ENCODE peak calls at places on chromosome 22, in ten cellular contexts. One of them, this sample, is unnamed.

GRCh38 chr22:25447067-25447688 is 117.3 kb upstream of the GRK3 start:
- DNase-seq in activated CD4-positive, alpha-beta T cell treated with anti-CD3 and anti-CD28 coated beads, Interleukin-2, amount 50 U/mL, for 48 hours: no peak
- DNase-seq in activated naive CD8-positive, alpha-beta T cell treated with anti-CD3 and anti-CD28 coated beads, Interleukin-2, amount 50 U/mL, for 16 hours: no peak
- DNase-seq in CD4-positive, CD25-positive, alpha-beta regulatory T cell: no peak
- DNase-seq in stimulated activated CD4-positive, alpha-beta T cell treated with anti-CD3 and anti-CD28 coated beads, Interleukin-4, amount 100 ng/mL, for 1 hour: no peak
- DNase-seq in RPMI7951: no peak
- DNase-seq in M059J: no peak
- DNase-seq in AG10803: no peak
- DNase-seq in ureter: no peak
- DNase-seq in stimulated activated CD8-positive, alpha-beta memory T cell treated with anti-CD3 and anti-CD28 coated beads, Interleukin-7, amount 100 ng/mL, for 1 hour: no peak
- DNase-seq in this sample: no peak

GRCh38 chr22:41574847-41575381 is 14.1 kb downstream of the CSDC2 start:
- DNase-seq in activated CD4-positive, alpha-beta T cell treated with anti-CD3 and anti-CD28 coated beads, Interleukin-2, amount 50 U/mL, for 48 hours: no peak
- DNase-seq in activated naive CD8-positive, alpha-beta T cell treated with anti-CD3 and anti-CD28 coated beads, Interleukin-2, amount 50 U/mL, for 16 hours: no peak
- DNase-seq in CD4-positive, CD25-positive, alpha-beta regulatory T cell: no peak
- DNase-seq in stimulated activated CD4-positive, alpha-beta T cell treated with anti-CD3 and anti-CD28 coated beads, Interleukin-4, amount 100 ng/mL, for 1 hour: no peak
- DNase-seq in RPMI7951: no peak
- DNase-seq in M059J: no peak
- DNase-seq in AG10803: no peak
- DNase-seq in ureter: peak; percentile 57
- DNase-seq in stimulated activated CD8-positive, alpha-beta memory T cell treated with anti-CD3 and anti-CD28 coated beads, Interleukin-7, amount 100 ng/mL, for 1 hour: no peak
- DNase-seq in this sample: peak; percentile 35

GRCh38 chr22:19812910-19813309 is 41.8 kb downstream of the GNB1L start:
- DNase-seq in activated CD4-positive, alpha-beta T cell treated with anti-CD3 and anti-CD28 coated beads, Interleukin-2, amount 50 U/mL, for 48 hours: no peak
- DNase-seq in activated naive CD8-positive, alpha-beta T cell treated with anti-CD3 and anti-CD28 coated beads, Interleukin-2, amount 50 U/mL, for 16 hours: no peak
- DNase-seq in CD4-positive, CD25-positive, alpha-beta regulatory T cell: no peak
- DNase-seq in stimulated activated CD4-positive, alpha-beta T cell treated with anti-CD3 and anti-CD28 coated beads, Interleukin-4, amount 100 ng/mL, for 1 hour: no peak
- DNase-seq in RPMI7951: no peak
- DNase-seq in M059J: no peak
- DNase-seq in AG10803: no peak
- DNase-seq in ureter: no peak
- DNase-seq in stimulated activated CD8-positive, alpha-beta memory T cell treated with anti-CD3 and anti-CD28 coated beads, Interleukin-7, amount 100 ng/mL, for 1 hour: no peak
- DNase-seq in this sample: no peak

GRCh38 chr22:50151571-50152537 is 18.7 kb upstream of the PANX2 start:
- DNase-seq in activated CD4-positive, alpha-beta T cell treated with anti-CD3 and anti-CD28 coated beads, Interleukin-2, amount 50 U/mL, for 48 hours: no peak
- DNase-seq in activated naive CD8-positive, alpha-beta T cell treated with anti-CD3 and anti-CD28 coated beads, Interleukin-2, amount 50 U/mL, for 16 hours: no peak
- DNase-seq in CD4-positive, CD25-positive, alpha-beta regulatory T cell: no peak
- DNase-seq in stimulated activated CD4-positive, alpha-beta T cell treated with anti-CD3 and anti-CD28 coated beads, Interleukin-4, amount 100 ng/mL, for 1 hour: no peak
- DNase-seq in RPMI7951: no peak
- DNase-seq in M059J: no peak
- DNase-seq in AG10803: no peak
- DNase-seq in ureter: no peak
- DNase-seq in stimulated activated CD8-positive, alpha-beta memory T cell treated with anti-CD3 and anti-CD28 coated beads, Interleukin-7, amount 100 ng/mL, for 1 hour: no peak
- DNase-seq in this sample: no peak

GRCh38 chr22:44933829-44934735 is 75.7 kb downstream of the PHF21B start:
- DNase-seq in activated CD4-positive, alpha-beta T cell treated with anti-CD3 and anti-CD28 coated beads, Interleukin-2, amount 50 U/mL, for 48 hours: no peak
- DNase-seq in activated naive CD8-positive, alpha-beta T cell treated with anti-CD3 and anti-CD28 coated beads, Interleukin-2, amount 50 U/mL, for 16 hours: no peak
- DNase-seq in CD4-positive, CD25-positive, alpha-beta regulatory T cell: no peak
- DNase-seq in stimulated activated CD4-positive, alpha-beta T cell treated with anti-CD3 and anti-CD28 coated beads, Interleukin-4, amount 100 ng/mL, for 1 hour: no peak
- DNase-seq in RPMI7951: no peak
- DNase-seq in M059J: no peak
- DNase-seq in AG10803: no peak
- DNase-seq in ureter: no peak
- DNase-seq in stimulated activated CD8-positive, alpha-beta memory T cell treated with anti-CD3 and anti-CD28 coated beads, Interleukin-7, amount 100 ng/mL, for 1 hour: no peak
- DNase-seq in this sample: no peak

GRCh38 chr22:44088976-44089570 is 65.0 kb downstream of the PARVB start:
- DNase-seq in activated CD4-positive, alpha-beta T cell treated with anti-CD3 and anti-CD28 coated beads, Interleukin-2, amount 50 U/mL, for 48 hours: no peak
- DNase-seq in activated naive CD8-positive, alpha-beta T cell treated with anti-CD3 and anti-CD28 coated beads, Interleukin-2, amount 50 U/mL, for 16 hours: no peak
- DNase-seq in CD4-positive, CD25-positive, alpha-beta regulatory T cell: no peak
- DNase-seq in stimulated activated CD4-positive, alpha-beta T cell treated with anti-CD3 and anti-CD28 coated beads, Interleukin-4, amount 100 ng/mL, for 1 hour: no peak
- DNase-seq in RPMI7951: no peak
- DNase-seq in M059J: peak; percentile 57
- DNase-seq in AG10803: peak; percentile 82
- DNase-seq in ureter: no peak
- DNase-seq in stimulated activated CD8-positive, alpha-beta memory T cell treated with anti-CD3 and anti-CD28 coated beads, Interleukin-7, amount 100 ng/mL, for 1 hour: no peak
- DNase-seq in this sample: peak; percentile 88

GRCh38 chr22:20604776-20605221 is 97.4 kb downstream of the MED15 start:
- DNase-seq in activated CD4-positive, alpha-beta T cell treated with anti-CD3 and anti-CD28 coated beads, Interleukin-2, amount 50 U/mL, for 48 hours: no peak
- DNase-seq in activated naive CD8-positive, alpha-beta T cell treated with anti-CD3 and anti-CD28 coated beads, Interleukin-2, amount 50 U/mL, for 16 hours: no peak
- DNase-seq in CD4-positive, CD25-positive, alpha-beta regulatory T cell: no peak
- DNase-seq in stimulated activated CD4-positive, alpha-beta T cell treated with anti-CD3 and anti-CD28 coated beads, Interleukin-4, amount 100 ng/mL, for 1 hour: no peak
- DNase-seq in RPMI7951: peak; percentile 18
- DNase-seq in M059J: no peak
- DNase-seq in AG10803: no peak
- DNase-seq in ureter: no peak
- DNase-seq in stimulated activated CD8-positive, alpha-beta memory T cell treated with anti-CD3 and anti-CD28 coated beads, Interleukin-7, amount 100 ng/mL, for 1 hour: no peak
- DNase-seq in this sample: no peak

GRCh38 chr22:36787594-36787993 is 11.7 kb upstream of the IFT27 start:
- DNase-seq in activated CD4-positive, alpha-beta T cell treated with anti-CD3 and anti-CD28 coated beads, Interleukin-2, amount 50 U/mL, for 48 hours: no peak
- DNase-seq in activated naive CD8-positive, alpha-beta T cell treated with anti-CD3 and anti-CD28 coated beads, Interleukin-2, amount 50 U/mL, for 16 hours: no peak
- DNase-seq in CD4-positive, CD25-positive, alpha-beta regulatory T cell: no peak
- DNase-seq in stimulated activated CD4-positive, alpha-beta T cell treated with anti-CD3 and anti-CD28 coated beads, Interleukin-4, amount 100 ng/mL, for 1 hour: no peak
- DNase-seq in RPMI7951: no peak
- DNase-seq in M059J: no peak
- DNase-seq in AG10803: no peak
- DNase-seq in ureter: no peak
- DNase-seq in stimulated activated CD8-positive, alpha-beta memory T cell treated with anti-CD3 and anti-CD28 coated beads, Interleukin-7, amount 100 ng/mL, for 1 hour: no peak
- DNase-seq in this sample: no peak

GRCh38 chr22:46961591-46962290 is 199.3 kb downstream of the TBC1D22A start:
- DNase-seq in activated CD4-positive, alpha-beta T cell treated with anti-CD3 and anti-CD28 coated beads, Interleukin-2, amount 50 U/mL, for 48 hours: no peak
- DNase-seq in activated naive CD8-positive, alpha-beta T cell treated with anti-CD3 and anti-CD28 coated beads, Interleukin-2, amount 50 U/mL, for 16 hours: no peak
- DNase-seq in CD4-positive, CD25-positive, alpha-beta regulatory T cell: no peak
- DNase-seq in stimulated activated CD4-positive, alpha-beta T cell treated with anti-CD3 and anti-CD28 coated beads, Interleukin-4, amount 100 ng/mL, for 1 hour: no peak
- DNase-seq in RPMI7951: no peak
- DNase-seq in M059J: no peak
- DNase-seq in AG10803: no peak
- DNase-seq in ureter: no peak
- DNase-seq in stimulated activated CD8-positive, alpha-beta memory T cell treated with anti-CD3 and anti-CD28 coated beads, Interleukin-7, amount 100 ng/mL, for 1 hour: no peak
- DNase-seq in this sample: no peak

GRCh38 chr22:49966716-49967332 is 6.3 kb downstream of the PIM3 start:
- DNase-seq in activated CD4-positive, alpha-beta T cell treated with anti-CD3 and anti-CD28 coated beads, Interleukin-2, amount 50 U/mL, for 48 hours: peak; percentile 30
- DNase-seq in activated naive CD8-positive, alpha-beta T cell treated with anti-CD3 and anti-CD28 coated beads, Interleukin-2, amount 50 U/mL, for 16 hours: no peak
- DNase-seq in CD4-positive, CD25-positive, alpha-beta regulatory T cell: no peak
- DNase-seq in stimulated activated CD4-positive, alpha-beta T cell treated with anti-CD3 and anti-CD28 coated beads, Interleukin-4, amount 100 ng/mL, for 1 hour: peak; percentile 25
- DNase-seq in RPMI7951: no peak
- DNase-seq in M059J: no peak
- DNase-seq in AG10803: peak; percentile 59
- DNase-seq in ureter: peak; percentile 70
- DNase-seq in stimulated activated CD8-positive, alpha-beta memory T cell treated with anti-CD3 and anti-CD28 coated beads, Interleukin-7, amount 100 ng/mL, for 1 hour: no peak
- DNase-seq in this sample: no peak

GRCh38 chr22:50432131-50432870 is 42.5 kb downstream of the SBF1 start:
- DNase-seq in activated CD4-positive, alpha-beta T cell treated with anti-CD3 and anti-CD28 coated beads, Interleukin-2, amount 50 U/mL, for 48 hours: no peak
- DNase-seq in activated naive CD8-positive, alpha-beta T cell treated with anti-CD3 and anti-CD28 coated beads, Interleukin-2, amount 50 U/mL, for 16 hours: no peak
- DNase-seq in CD4-positive, CD25-positive, alpha-beta regulatory T cell: no peak
- DNase-seq in stimulated activated CD4-positive, alpha-beta T cell treated with anti-CD3 and anti-CD28 coated beads, Interleukin-4, amount 100 ng/mL, for 1 hour: no peak
- DNase-seq in RPMI7951: no peak
- DNase-seq in M059J: no peak
- DNase-seq in AG10803: no peak
- DNase-seq in ureter: no peak
- DNase-seq in stimulated activated CD8-positive, alpha-beta memory T cell treated with anti-CD3 and anti-CD28 coated beads, Interleukin-7, amount 100 ng/mL, for 1 hour: no peak
- DNase-seq in this sample: no peak

GRCh38 chr22:49044091-49044490 is 783.6 kb downstream of the BRD1 start:
- DNase-seq in activated CD4-positive, alpha-beta T cell treated with anti-CD3 and anti-CD28 coated beads, Interleukin-2, amount 50 U/mL, for 48 hours: no peak
- DNase-seq in activated naive CD8-positive, alpha-beta T cell treated with anti-CD3 and anti-CD28 coated beads, Interleukin-2, amount 50 U/mL, for 16 hours: no peak
- DNase-seq in CD4-positive, CD25-positive, alpha-beta regulatory T cell: no peak
- DNase-seq in stimulated activated CD4-positive, alpha-beta T cell treated with anti-CD3 and anti-CD28 coated beads, Interleukin-4, amount 100 ng/mL, for 1 hour: no peak
- DNase-seq in RPMI7951: no peak
- DNase-seq in M059J: no peak
- DNase-seq in AG10803: no peak
- DNase-seq in ureter: no peak
- DNase-seq in stimulated activated CD8-positive, alpha-beta memory T cell treated with anti-CD3 and anti-CD28 coated beads, Interleukin-7, amount 100 ng/mL, for 1 hour: no peak
- DNase-seq in this sample: no peak

GRCh38 chr22:42145175-42145574 is 14.6 kb upstream of the CYP2D6 start:
- DNase-seq in activated CD4-positive, alpha-beta T cell treated with anti-CD3 and anti-CD28 coated beads, Interleukin-2, amount 50 U/mL, for 48 hours: no peak
- DNase-seq in activated naive CD8-positive, alpha-beta T cell treated with anti-CD3 and anti-CD28 coated beads, Interleukin-2, amount 50 U/mL, for 16 hours: no peak
- DNase-seq in CD4-positive, CD25-positive, alpha-beta regulatory T cell: no peak
- DNase-seq in stimulated activated CD4-positive, alpha-beta T cell treated with anti-CD3 and anti-CD28 coated beads, Interleukin-4, amount 100 ng/mL, for 1 hour: no peak
- DNase-seq in RPMI7951: no peak
- DNase-seq in M059J: no peak
- DNase-seq in AG10803: no peak
- DNase-seq in ureter: no peak
- DNase-seq in stimulated activated CD8-positive, alpha-beta memory T cell treated with anti-CD3 and anti-CD28 coated beads, Interleukin-7, amount 100 ng/mL, for 1 hour: no peak
- DNase-seq in this sample: no peak

GRCh38 chr22:27115816-27116256 is 458.4 kb downstream of the MIAT start:
- DNase-seq in activated CD4-positive, alpha-beta T cell treated with anti-CD3 and anti-CD28 coated beads, Interleukin-2, amount 50 U/mL, for 48 hours: no peak
- DNase-seq in activated naive CD8-positive, alpha-beta T cell treated with anti-CD3 and anti-CD28 coated beads, Interleukin-2, amount 50 U/mL, for 16 hours: no peak
- DNase-seq in CD4-positive, CD25-positive, alpha-beta regulatory T cell: no peak
- DNase-seq in stimulated activated CD4-positive, alpha-beta T cell treated with anti-CD3 and anti-CD28 coated beads, Interleukin-4, amount 100 ng/mL, for 1 hour: no peak
- DNase-seq in RPMI7951: peak; percentile 91
- DNase-seq in M059J: peak; percentile 96
- DNase-seq in AG10803: peak; percentile 79
- DNase-seq in ureter: no peak
- DNase-seq in stimulated activated CD8-positive, alpha-beta memory T cell treated with anti-CD3 and anti-CD28 coated beads, Interleukin-7, amount 100 ng/mL, for 1 hour: no peak
- DNase-seq in this sample: peak; percentile 83

GRCh38 chr22:28243539-28243938 is 324.5 kb upstream of the PITPNB start:
- DNase-seq in activated CD4-positive, alpha-beta T cell treated with anti-CD3 and anti-CD28 coated beads, Interleukin-2, amount 50 U/mL, for 48 hours: no peak
- DNase-seq in activated naive CD8-positive, alpha-beta T cell treated with anti-CD3 and anti-CD28 coated beads, Interleukin-2, amount 50 U/mL, for 16 hours: no peak
- DNase-seq in CD4-positive, CD25-positive, alpha-beta regulatory T cell: no peak
- DNase-seq in stimulated activated CD4-positive, alpha-beta T cell treated with anti-CD3 and anti-CD28 coated beads, Interleukin-4, amount 100 ng/mL, for 1 hour: no peak
- DNase-seq in RPMI7951: no peak
- DNase-seq in M059J: peak; percentile 60
- DNase-seq in AG10803: peak; percentile 26
- DNase-seq in ureter: no peak
- DNase-seq in stimulated activated CD8-positive, alpha-beta memory T cell treated with anti-CD3 and anti-CD28 coated beads, Interleukin-7, amount 100 ng/mL, for 1 hour: no peak
- DNase-seq in this sample: peak; percentile 38

GRCh38 chr22:18970180-18970947 is 34.3 kb upstream of the PRODH start:
- DNase-seq in activated CD4-positive, alpha-beta T cell treated with anti-CD3 and anti-CD28 coated beads, Interleukin-2, amount 50 U/mL, for 48 hours: peak; percentile 13
- DNase-seq in activated naive CD8-positive, alpha-beta T cell treated with anti-CD3 and anti-CD28 coated beads, Interleukin-2, amount 50 U/mL, for 16 hours: no peak
- DNase-seq in CD4-positive, CD25-positive, alpha-beta regulatory T cell: no peak
- DNase-seq in stimulated activated CD4-positive, alpha-beta T cell treated with anti-CD3 and anti-CD28 coated beads, Interleukin-4, amount 100 ng/mL, for 1 hour: no peak
- DNase-seq in RPMI7951: no peak
- DNase-seq in M059J: no peak
- DNase-seq in AG10803: no peak
- DNase-seq in ureter: no peak
- DNase-seq in stimulated activated CD8-positive, alpha-beta memory T cell treated with anti-CD3 and anti-CD28 coated beads, Interleukin-7, amount 100 ng/mL, for 1 hour: no peak
- DNase-seq in this sample: peak; percentile 47

GRCh38 chr22:36610567-36610966 is 81.6 kb upstream of the EIF3D start:
- DNase-seq in activated CD4-positive, alpha-beta T cell treated with anti-CD3 and anti-CD28 coated beads, Interleukin-2, amount 50 U/mL, for 48 hours: no peak
- DNase-seq in activated naive CD8-positive, alpha-beta T cell treated with anti-CD3 and anti-CD28 coated beads, Interleukin-2, amount 50 U/mL, for 16 hours: no peak
- DNase-seq in CD4-positive, CD25-positive, alpha-beta regulatory T cell: no peak
- DNase-seq in stimulated activated CD4-positive, alpha-beta T cell treated with anti-CD3 and anti-CD28 coated beads, Interleukin-4, amount 100 ng/mL, for 1 hour: no peak
- DNase-seq in RPMI7951: no peak
- DNase-seq in M059J: no peak
- DNase-seq in AG10803: no peak
- DNase-seq in ureter: no peak
- DNase-seq in stimulated activated CD8-positive, alpha-beta memory T cell treated with anti-CD3 and anti-CD28 coated beads, Interleukin-7, amount 100 ng/mL, for 1 hour: no peak
- DNase-seq in this sample: no peak

This sample was measured in GM23248.